ENCODE peak calls at places on chromosomes 3 and 15, in five cellular contexts. B is stimulated activated CD8-positive, alpha-beta memory T cell treated with anti-CD3 and anti-CD28 coated beads, Interleukin-2, amount 100 ng/mL, for 1 hour; C is lower leg skin; L is non-pigmented ciliary epithelial cell; U is NCI-H2081. D is an unnamed sample.

GRCh38 chr3:122392868-122393844 is 9.2 kb downstream of the FAM162A start:
- DNase-seq in U (peak; percentile 58), L (no peak), B (no peak), C (no peak), D (peak; percentile 64)

GRCh38 chr15:74614744-74615312 is 808 bp upstream of the CLK3 start:
- DNase-seq in C (peak; percentile 96), L (no peak), B (peak; percentile 81), U (peak; percentile 78), D (peak; percentile 79)

GRCh38 chr3:186283651-186284445 is 78.2 kb downstream of the DGKG start:
- DNase-seq in B (no peak), U (no peak), L (no peak), C (peak; percentile 68), D (peak; percentile 49)

GRCh38 chr15:97071658-97072057 is 741.2 kb downstream of the NR2F2 start:
- DNase-seq in U (no peak), B (no peak), C (no peak), L (no peak), D (no peak)

GRCh38 chr3:197298858-197299854 is 744 bp upstream of the DLG1 start:
- DNase-seq in U (peak; percentile 47), L (no peak), B (no peak), C (peak; percentile 87), D (peak; percentile 39)

GRCh38 chr3:55333041-55333440 is 154.1 kb downstream of the WNT5A start:
- DNase-seq in C (no peak), L (no peak), B (no peak), U (no peak), D (peak; percentile 25)

GRCh38 chr3:188088948-188089685 is 64.8 kb upstream of the LPP start:
- DNase-seq in C (no peak), U (no peak), B (no peak), L (no peak), D (no peak)

GRCh38 chr3:70606018-70606417 is 293.6 kb upstream of the MDFIC2 start:
- DNase-seq in B (no peak), C (no peak), L (no peak), U (peak; percentile 71), D (no peak)

GRCh38 chr15:72315706-72316370 is 4.1 kb downstream of the CELF6 start:
- DNase-seq in U (peak; percentile 54), B (no peak), C (peak; percentile 59), L (no peak), D (no peak)

GRCh38 chr15:101009176-101009575 is 90.0 kb downstream of the LRRK1 start:
- DNase-seq in L (no peak), B (no peak), U (no peak), C (peak; percentile 52), D (no peak)

GRCh38 chr3:85726241-85726640 is 767.5 kb downstream of the CADM2 start:
- DNase-seq in L (no peak), C (no peak), B (no peak), U (no peak), D (no peak)

GRCh38 chr15:69265347-69265955 is 33.3 kb upstream of the PAQR5 start:
- DNase-seq in B (no peak), U (peak; percentile 3), L (no peak), C (no peak), D (peak; percentile 31)

GRCh38 chr3:98540346-98540745 is 8.6 kb downstream of the GPR15 start:
- DNase-seq in B (no peak), C (no peak), L (no peak), U (no peak), D (no peak)

GRCh38 chr3:46007280-46007679 is 11.7 kb upstream of the FYCO1 start:
- DNase-seq in L (no peak), C (no peak), U (no peak), B (no peak), D (no peak)

GRCh38 chr15:73771380-73772095 is 18.4 kb upstream of the INSYN1 start:
- DNase-seq in L (no peak), C (no peak), B (no peak), U (no peak), D (no peak)

GRCh38 chr3:141901914-141902313 is 25.5 kb downstream of the ATP1B3 start:
- DNase-seq in C (no peak), L (no peak), B (no peak), U (no peak), D (no peak)

GRCh38 chr3:108757404-108757982 is at the start of gene RETNLB:
- DNase-seq in B (no peak), U (peak; percentile 63), C (no peak), L (no peak), D (no peak)

GRCh38 chr15:54017911-54018310 is 39.7 kb downstream of the UNC13C start:
- DNase-seq in C (no peak), L (no peak), B (no peak), U (no peak), D (no peak)

GRCh38 chr15:75107905-75108838 is 84.8 kb downstream of the PPCDC start:
- DNase-seq in L (peak; percentile 59), C (no peak), U (no peak), B (peak; percentile 26), D (peak; percentile 95)

GRCh38 chr3:41000471-41000870 is 198.8 kb upstream of the CTNNB1 start:
- DNase-seq in L (no peak), B (no peak), U (no peak), C (no peak), D (no peak)

GRCh38 chr3:180102134-180102533 is 65.4 kb upstream of the PEX5L start:
- DNase-seq in B (no peak), U (no peak), L (no peak), C (no peak), D (no peak)

GRCh38 chr3:144677118-144677517 is 705.5 kb downstream of the DIPK2A start:
- DNase-seq in B (no peak), L (peak; percentile 2), U (no peak), C (no peak), D (no peak)

GRCh38 chr3:95899911-95900310 is 914.5 kb upstream of the EPHA6 start:
- DNase-seq in B (no peak), C (no peak), L (no peak), U (no peak), D (peak; percentile 71)

GRCh38 chr3:134423153-134423552 is 48.9 kb upstream of the AMOTL2 start:
- DNase-seq in C (no peak), B (no peak), U (peak; percentile 56), L (no peak), D (no peak)

GRCh38 chr3:67648701-67649100 is 5.7 kb downstream of the SUCLG2 start:
- DNase-seq in U (no peak), B (no peak), C (no peak), L (no peak), D (peak; percentile 53)

GRCh38 chr3:123678108-123678511 is 93.3 kb upstream of the HACD2 start:
- DNase-seq in L (peak; percentile 97), U (no peak), B (no peak), C (no peak), D (peak; percentile 76)

GRCh38 chr15:92082217-92082843 is 228.8 kb downstream of the SLCO3A1 start:
- DNase-seq in C (peak; percentile 91), B (no peak), L (no peak), U (peak; percentile 63), D (peak; percentile 46)

GRCh38 chr15:73859236-73859635 is 14.1 kb upstream of the TBC1D21 start:
- DNase-seq in L (no peak), C (peak; percentile 37), B (no peak), U (no peak), D (no peak)

GRCh38 chr3:31724681-31725080 is 192.0 kb downstream of the STT3B start:
- DNase-seq in B (no peak), U (no peak), L (no peak), C (no peak), D (peak; percentile 25)

GRCh38 chr15:100703032-100703578 is 100.7 kb downstream of the ASB7 start:
- DNase-seq in L (no peak), B (no peak), U (no peak), C (peak; percentile 36), D (peak; percentile 65)

GRCh38 chr15:80526556-80527340 is 122.6 kb downstream of the ARNT2 start:
- DNase-seq in C (no peak), B (no peak), L (no peak), U (no peak), D (peak; percentile 61)

GRCh38 chr3:67200618-67201017 is 202.5 kb downstream of the KBTBD8 start:
- DNase-seq in L (no peak), B (no peak), U (no peak), C (no peak), D (no peak)

GRCh38 chr3:134085034-134085775 is 55.5 kb upstream of the SLCO2A1 start:
- DNase-seq in U (no peak), C (no peak), L (no peak), B (no peak), D (no peak)